ENCODE peak calls at places on chromosomes 1 and 21, in nine cellular contexts. F is neural progenitor cell, R is OCI-LY7, P is MM.1S, D is hepatocyte, L is HCT116, W is PC-3, I is SK-N-SH, E is GM23338. M is an unnamed sample.

GRCh38 chr1:179079113-179079761 is 2.6 kb upstream of the TOR3A start:
- DNase-seq in F (peak), R (peak), P (peak), D (peak), L (peak), W (peak), I (peak), E (peak), M (peak)

GRCh38 chr1:109791495-109792040 is 27.8 kb upstream of the EPS8L3 start:
- DNase-seq in F (no peak), R (no peak), P (no peak), D (no peak), L (no peak), W (no peak), I (no peak), E (no peak), M (no peak)

GRCh38 chr1:171803056-171803455 is 21.6 kb downstream of the METTL13 start:
- DNase-seq in F (no peak), R (no peak), P (no peak), D (no peak), L (no peak), W (no peak), I (no peak), E (no peak), M (peak)

GRCh38 chr21:44930543-44930981 is 9.3 kb upstream of the SLX9 start:
- DNase-seq in F (no peak), R (peak), P (no peak), D (no peak), L (no peak), W (peak), I (no peak), E (no peak), M (peak)

GRCh38 chr1:59699227-59699847 is 115.4 kb upstream of the HOOK1 start:
- DNase-seq in F (peak), R (peak), P (peak), D (peak), L (peak), W (peak), I (peak), E (peak), M (peak)

GRCh38 chr1:59759156-59759925 is 55.4 kb upstream of the HOOK1 start:
- DNase-seq in F (peak), R (peak), P (peak), D (peak), L (peak), W (peak), I (peak), E (peak), M (peak)

GRCh38 chr21:46159841-46160562 is 4.6 kb upstream of the FTCD start:
- DNase-seq in F (no peak), R (no peak), P (no peak), D (peak), L (no peak), W (no peak), I (no peak), E (no peak), M (no peak)

GRCh38 chr1:17551755-17552234 is 12.3 kb downstream of the ARHGEF10L start:
- DNase-seq in F (no peak), R (no peak), P (no peak), D (no peak), L (no peak), W (peak), I (peak), E (no peak), M (peak)

GRCh38 chr1:237211031-237211430 is 169.0 kb downstream of the RYR2 start:
- DNase-seq in F (no peak), R (no peak), P (no peak), D (no peak), L (no peak), W (no peak), I (no peak), E (no peak), M (no peak)

GRCh38 chr1:243323481-243323880 is 67.6 kb downstream of the SDCCAG8 start:
- DNase-seq in F (no peak), R (no peak), P (no peak), D (no peak), L (no peak), W (no peak), I (no peak), E (no peak), M (no peak)

GRCh38 chr1:201482755-201483154 is 13.8 kb upstream of the PHLDA3 start:
- DNase-seq in F (no peak), R (no peak), P (no peak), D (no peak), L (no peak), W (no peak), I (no peak), E (no peak), M (no peak)
- H2AFZ ChIP-seq in F (no peak), R (no peak), P (peak), D (no peak), L (no peak), W (no peak), I (no peak), E (peak), M (no peak)

GRCh38 chr1:72438270-72438669 is 155.9 kb upstream of the NEGR1 start:
- DNase-seq in F (no peak), R (no peak), P (no peak), D (no peak), L (no peak), W (no peak), I (no peak), E (no peak), M (peak)
- TF ChIP-seq EZH2phosphoT487 in F (no peak), R (no peak), P (no peak), D (no peak), L (no peak), W (no peak), I (no peak), E (no peak), M (no peak)

DNA sequence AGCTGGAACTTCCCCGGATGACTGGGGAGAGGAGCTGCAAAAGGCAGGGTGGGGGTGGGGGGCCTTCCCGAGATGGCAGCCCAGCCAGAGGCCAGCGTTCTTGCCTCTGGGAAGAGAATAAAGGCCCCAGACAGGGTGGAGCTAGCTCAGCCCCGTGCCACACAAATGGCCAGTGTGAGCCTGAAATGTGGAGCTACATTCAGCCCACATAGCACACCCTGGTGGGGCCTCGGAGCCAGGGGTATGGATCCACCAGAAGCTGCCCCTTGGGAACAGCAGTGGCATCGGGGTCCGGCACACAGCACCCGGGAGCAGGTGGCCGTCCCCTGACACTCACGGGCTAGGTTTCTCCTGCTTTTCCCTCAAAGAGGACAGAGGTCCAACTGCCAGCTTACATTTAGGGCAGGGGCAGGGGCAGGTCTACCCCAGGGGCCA is 93.9 kb downstream of the PDE9A start:
- DNase-seq in F (peak), R (no peak), P (no peak), D (no peak), L (no peak), W (no peak), I (no peak), E (no peak), M (no peak)
- H2AFZ ChIP-seq in F (no peak), R (peak), P (no peak), D (no peak), L (no peak), W (no peak), I (no peak), E (no peak), M (no peak)

GRCh38 chr1:46221749-46222148 is 18.6 kb downstream of the LURAP1 start:
- DNase-seq in F (peak), R (no peak), P (no peak), D (peak), L (no peak), W (no peak), I (no peak), E (peak), M (no peak)
- TF ChIP-seq EZH2phosphoT487 in F (no peak), R (no peak), P (no peak), D (no peak), L (no peak), W (no peak), I (no peak), E (no peak), M (no peak)

DNA sequence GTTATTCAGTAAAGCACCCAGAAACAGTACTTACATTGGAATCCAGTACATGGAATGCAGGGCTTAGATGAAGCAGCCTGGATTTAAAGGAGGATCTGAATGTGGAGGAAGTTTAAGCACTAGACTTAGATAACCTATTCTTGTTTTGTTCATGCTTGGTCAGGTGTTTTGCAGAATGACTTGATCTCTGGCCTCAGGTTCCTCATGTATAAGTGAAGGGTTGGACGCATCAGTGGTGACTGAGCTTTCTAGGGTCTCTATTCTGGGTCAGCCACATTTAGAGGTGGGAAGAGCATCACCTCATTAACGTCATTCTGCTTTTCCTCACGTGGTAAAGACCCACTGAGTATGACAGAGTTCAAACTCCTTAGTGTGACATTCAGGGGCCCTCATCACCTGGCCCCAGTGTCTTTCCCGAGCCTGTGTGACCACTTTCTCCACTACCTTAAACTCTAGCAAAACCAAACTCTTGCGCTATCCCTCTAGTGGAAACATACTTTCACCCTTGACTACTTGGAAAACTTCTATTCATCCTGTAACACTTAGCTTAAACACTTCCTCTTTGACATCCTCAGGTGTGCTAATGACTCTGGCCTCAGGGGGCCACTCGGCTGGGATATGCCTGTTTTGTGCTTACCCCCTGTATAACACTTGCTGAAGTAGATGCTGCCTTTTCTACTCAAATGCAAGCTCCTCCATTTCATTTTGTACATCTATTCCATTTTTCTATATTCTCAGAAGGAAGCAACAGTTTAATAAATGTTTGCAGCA is 871 bp upstream of the ERICH3 start:
- DNase-seq in F (peak), R (no peak), P (no peak), D (no peak), L (no peak), W (no peak), I (no peak), E (peak), M (no peak)
- H2AFZ ChIP-seq in F (peak), R (no peak), P (no peak), D (peak), L (no peak), W (peak), I (no peak), E (no peak), M (peak)

GRCh38 chr1:91427741-91428140 is 23.1 kb upstream of the HFM1 start:
- DNase-seq in F (no peak), R (no peak), P (no peak), D (peak), L (no peak), W (no peak), I (peak), E (peak), M (no peak)

DNA sequence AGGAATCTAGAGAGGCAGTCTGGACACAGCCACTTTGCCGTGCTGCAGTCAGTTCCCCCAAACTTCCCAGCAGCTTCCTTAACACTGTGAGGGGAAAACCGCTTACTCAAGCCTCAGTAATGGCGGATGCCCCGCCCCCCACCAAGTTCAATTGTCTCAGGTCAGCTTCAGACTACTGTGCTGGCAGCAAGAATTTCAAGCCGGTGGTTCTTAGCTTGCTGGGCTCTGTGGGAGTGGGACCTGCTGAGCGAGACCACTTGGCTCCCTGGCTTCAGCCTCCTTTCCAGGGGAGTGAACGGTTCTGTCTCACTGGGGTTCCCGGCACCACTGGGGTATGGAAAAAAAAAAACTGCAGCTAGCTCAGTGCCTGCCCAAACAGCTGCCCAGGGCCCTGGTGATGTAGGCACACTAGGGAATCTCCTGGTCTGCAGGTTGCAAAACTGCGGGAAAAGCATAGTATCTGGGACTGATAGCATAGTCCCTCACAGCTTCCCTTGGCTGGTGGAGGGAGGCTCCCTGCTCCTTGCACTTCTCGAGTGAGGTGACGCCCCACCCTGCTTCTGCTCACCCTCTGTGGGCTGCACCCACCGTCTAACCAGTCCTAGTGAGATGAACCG is 23.7 kb upstream of the HFM1 start:
- DNase-seq in F (peak), R (no peak), P (no peak), D (peak), L (no peak), W (no peak), I (no peak), E (peak), M (no peak)
- TF ChIP-seq EZH2phosphoT487 in F (no peak), R (no peak), P (no peak), D (no peak), L (no peak), W (no peak), I (no peak), E (no peak), M (no peak)

DNA sequence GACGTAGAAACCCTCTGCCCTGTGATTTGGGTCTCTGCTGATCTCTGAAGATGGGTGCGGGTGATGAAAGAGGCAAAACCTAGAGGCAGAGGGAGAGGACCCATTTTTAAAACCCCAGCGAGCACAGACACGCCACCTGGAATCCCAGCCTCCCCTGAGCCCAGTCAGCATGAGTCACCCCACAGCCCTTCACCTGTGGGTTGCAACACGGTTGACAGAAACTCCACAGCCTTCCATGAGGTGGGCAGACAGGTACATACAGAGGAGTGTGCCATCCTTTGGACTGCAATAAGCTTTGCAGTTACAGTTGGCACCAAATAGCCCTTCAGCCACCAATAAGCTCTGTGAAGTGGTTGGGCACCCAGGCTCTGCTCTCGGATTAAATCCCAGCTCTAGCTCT is 2.1 kb upstream of the GRHL3 start:
- DNase-seq in F (no peak), R (no peak), P (no peak), D (no peak), L (no peak), W (peak), I (no peak), E (no peak), M (no peak)
- H2AFZ ChIP-seq in F (no peak), R (no peak), P (no peak), D (no peak), L (no peak), W (peak), I (no peak), E (no peak), M (no peak)

DNA sequence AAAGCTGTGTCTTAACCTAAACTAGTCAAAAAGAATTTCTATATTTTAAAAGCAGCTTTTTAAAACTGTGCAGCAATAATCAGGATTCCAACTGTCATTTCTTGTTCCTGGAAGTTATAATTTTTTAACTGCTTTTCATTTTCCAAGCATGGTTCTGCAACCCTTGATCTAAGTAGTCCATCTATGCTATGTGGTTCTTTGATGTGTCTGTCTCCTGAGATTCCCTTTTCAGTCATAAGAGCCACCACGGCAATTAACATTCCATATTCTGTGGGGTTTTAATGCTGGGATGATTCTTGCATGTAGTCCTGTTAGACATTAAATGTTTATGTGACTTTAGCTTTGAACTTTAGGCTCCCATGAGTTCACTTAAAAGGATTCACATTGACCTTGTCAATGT is 220.4 kb downstream of the TPR start:
- DNase-seq in F (no peak), R (no peak), P (no peak), D (no peak), L (no peak), W (no peak), I (no peak), E (no peak), M (no peak)
- TF ChIP-seq EZH2phosphoT487 in F (no peak), R (no peak), P (no peak), D (no peak), L (no peak), W (no peak), I (no peak), E (no peak), M (no peak)

GRCh38 chr1:96145486-96145885 is 576.1 kb upstream of the PTBP2 start:
- DNase-seq in F (no peak), R (no peak), P (no peak), D (no peak), L (no peak), W (no peak), I (no peak), E (no peak), M (peak)

GRCh38 chr1:96144636-96145035 is 576.9 kb upstream of the PTBP2 start:
- DNase-seq in F (no peak), R (no peak), P (no peak), D (no peak), L (no peak), W (no peak), I (no peak), E (no peak), M (no peak)
- H2AFZ ChIP-seq in F (no peak), R (no peak), P (no peak), D (no peak), L (no peak), W (no peak), I (no peak), E (peak), M (no peak)

M was measured in GM23248.